ENCODE peak calls at places on chromosomes 2 and 18, in seven cellular contexts. R is CD8-positive, alpha-beta T cell; I is cardiac muscle cell; E is C1 segment of cervical spinal cord; X is head of caudate nucleus; Y is PC-9; J is GM04503. U is an unnamed sample.

GRCh38 chr2:23712756-23713151 is 214.2 kb downstream of the ATAD2B start:
- DNase-seq in R (no peak), I (no peak), E (no peak), X (no peak), Y (no peak), J (no peak), U (no peak)

GRCh38 chr2:84946204-84947009 is 24.6 kb upstream of the KCMF1 start:
- DNase-seq in R (peak; percentile 30), I (no peak), E (no peak), X (no peak), Y (peak; percentile 98), J (no peak), U (no peak)

GRCh38 chr2:24886640-24887324 is 33.3 kb downstream of the ADCY3 start:
- DNase-seq in R (no peak), I (no peak), E (no peak), X (no peak), Y (no peak), J (no peak), U (no peak)

GRCh38 chr2:157856157-157856455 is 20.0 kb downstream of the ACVR1 start:
- DNase-seq in R (no peak), I (no peak), E (no peak), X (no peak), Y (no peak), J (no peak), U (no peak)

GRCh38 chr2:5696741-5697521 is 4.7 kb downstream of the SOX11 start:
- DNase-seq in R (no peak), I (peak; percentile 72), E (peak; percentile 26), X (peak; percentile 65), Y (no peak), J (no peak), U (no peak)

GRCh38 chr2:101380376-101380775 is 6.9 kb downstream of the CREG2 start:
- DNase-seq in R (no peak), I (no peak), E (no peak), X (no peak), Y (no peak), J (peak; percentile 31), U (no peak)

GRCh38 chr18:51461956-51462355 is 264.5 kb upstream of the MEX3C start:
- DNase-seq in R (no peak), I (no peak), E (no peak), X (no peak), Y (no peak), J (no peak), U (no peak)

GRCh38 chr18:48801728-48802542 is 148.8 kb downstream of the SMAD7 start:
- DNase-seq in R (no peak), I (no peak), E (no peak), X (peak; percentile 26), Y (no peak), J (no peak), U (peak; percentile 24)

GRCh38 chr2:10316860-10317259 is 14.2 kb downstream of the HPCAL1 start:
- DNase-seq in R (no peak), I (no peak), E (no peak), X (no peak), Y (no peak), J (no peak), U (no peak)

GRCh38 chr2:241539616-241540374 is 18.8 kb upstream of the BOK start:
- DNase-seq in R (no peak), I (no peak), E (no peak), X (no peak), Y (no peak), J (no peak), U (no peak)

GRCh38 chr2:201699384-201699783 is 940 bp upstream of the MPP4 start:
- DNase-seq in R (no peak), I (no peak), E (no peak), X (no peak), Y (no peak), J (no peak), U (no peak)

GRCh38 chr2:42513252-42513918 is 19.6 kb upstream of the KCNG3 start:
- DNase-seq in R (no peak), I (peak; percentile 53), E (no peak), X (no peak), Y (peak; percentile 56), J (peak; percentile 20), U (no peak)

GRCh38 chr2:225620227-225620626 is 220.7 kb downstream of the NYAP2 start:
- DNase-seq in R (no peak), I (no peak), E (no peak), X (no peak), Y (no peak), J (no peak), U (no peak)

GRCh38 chr18:46156124-46156745 is 52.0 kb downstream of the HAUS1 start:
- DNase-seq in R (peak; percentile 6), I (no peak), E (no peak), X (no peak), Y (peak; percentile 55), J (no peak), U (no peak)

GRCh38 chr2:237704476-237705224 is 77.3 kb downstream of the LRRFIP1 start:
- DNase-seq in R (no peak), I (no peak), E (no peak), X (no peak), Y (no peak), J (no peak), U (no peak)

GRCh38 chr18:45167631-45168225 is 447.5 kb upstream of the SLC14A2 start:
- DNase-seq in R (no peak), I (no peak), E (no peak), X (no peak), Y (no peak), J (peak; percentile 61), U (no peak)

GRCh38 chr2:20110876-20111275 is 59.4 kb upstream of the LAPTM4A start:
- DNase-seq in R (no peak), I (no peak), E (no peak), X (no peak), Y (no peak), J (no peak), U (no peak)

GRCh38 chr2:217387776-217388381 is 528.0 kb upstream of the TNP1 start:
- DNase-seq in R (no peak), I (no peak), E (no peak), X (no peak), Y (peak; percentile 92), J (no peak), U (no peak)

GRCh38 chr18:22391571-22392359 is 25.9 kb downstream of the CTAGE1 start:
- DNase-seq in R (peak; percentile 32), I (no peak), E (no peak), X (no peak), Y (peak; percentile 60), J (peak; percentile 50), U (peak; percentile 24)

GRCh38 chr2:240465268-240465764 is 29.9 kb downstream of the GPC1 start:
- DNase-seq in R (no peak), I (no peak), E (no peak), X (peak; percentile 23), Y (no peak), J (no peak), U (peak; percentile 26)

GRCh38 chr2:168583064-168583709 is 127.1 kb downstream of the CERS6 start:
- DNase-seq in R (no peak), I (no peak), E (no peak), X (no peak), Y (no peak), J (no peak), U (no peak)

GRCh38 chr18:79547413-79548076 is 132.1 kb upstream of the CTDP1 start:
- DNase-seq in R (no peak), I (no peak), E (no peak), X (peak; percentile 33), Y (no peak), J (no peak), U (peak; percentile 4)

GRCh38 chr2:74562126-74562775 is 7.7 kb downstream of the DOK1 start:
- DNase-seq in R (no peak), I (no peak), E (no peak), X (no peak), Y (no peak), J (no peak), U (no peak)

GRCh38 chr2:54559593-54560145 is 103.5 kb downstream of the SPTBN1 start:
- DNase-seq in R (no peak), I (no peak), E (no peak), X (no peak), Y (peak; percentile 87), J (peak; percentile 77), U (peak; percentile 24)

GRCh38 chr2:61357681-61358080 is 113.2 kb downstream of the USP34 start:
- DNase-seq in R (no peak), I (no peak), E (no peak), X (no peak), Y (no peak), J (no peak), U (no peak)

GRCh38 chr2:105873721-105874120 is 129.0 kb downstream of the NCK2 start:
- DNase-seq in R (peak; percentile 35), I (no peak), E (no peak), X (no peak), Y (no peak), J (no peak), U (no peak)

GRCh38 chr2:181312515-181312927 is 144.7 kb upstream of the ITGA4 start:
- DNase-seq in R (peak; percentile 19), I (no peak), E (no peak), X (no peak), Y (no peak), J (no peak), U (no peak)

GRCh38 chr2:147293958-147294824 is 550.6 kb upstream of the ACVR2A start:
- DNase-seq in R (no peak), I (no peak), E (no peak), X (no peak), Y (no peak), J (no peak), U (no peak)

GRCh38 chr2:205741256-205741978 is 59.1 kb downstream of the NRP2 start:
- DNase-seq in R (no peak), I (no peak), E (no peak), X (no peak), Y (peak; percentile 77), J (no peak), U (no peak)